ENCODE peak calls at places on chromosomes 7 and 10, in five cellular contexts. C is stimulated activated CD8-positive, alpha-beta memory T cell treated with anti-CD3 and anti-CD28 coated beads, Interleukin-12 subunit alpha, Interleukin-12 subunit beta, amount 100 ng/mL, for 4 hours; W is WERI-Rb-1; M is mesenchymal stem cell; G is amniotic stem cell. J is an unnamed sample.

GRCh38 chr7:37592366-37592765 is 91.2 kb upstream of the GPR141 start:
- DNase-seq in C (no peak), W (no peak), M (no peak), G (no peak), J (no peak)

GRCh38 chr7:149414745-149415390 is 46.0 kb downstream of the ZNF777 start:
- DNase-seq in C (no peak), W (no peak), M (peak; percentile 80), G (no peak), J (peak; percentile 79)

GRCh38 chr10:103919648-103920025 is 1.7 kb upstream of the STN1 start:
- DNase-seq in C (no peak), W (no peak), M (no peak), G (no peak), J (no peak)

GRCh38 chr10:123995082-123995460 is 98.3 kb downstream of the CHST15 start:
- DNase-seq in C (no peak), W (no peak), M (no peak), G (no peak), J (no peak)

GRCh38 chr10:15442056-15442455 is 71.0 kb upstream of the FAM171A1 start:
- DNase-seq in C (no peak), W (no peak), M (no peak), G (no peak), J (no peak)

GRCh38 chr10:100733319-100733718 is 12.1 kb upstream of the PAX2 start:
- DNase-seq in C (no peak), W (no peak), M (no peak), G (no peak), J (no peak)

GRCh38 chr10:87987206-87987605 is 123.8 kb downstream of the PTEN start:
- DNase-seq in C (no peak), W (no peak), M (no peak), G (no peak), J (no peak)

GRCh38 chr10:129491123-129491734 is 24.2 kb downstream of the MGMT start:
- DNase-seq in C (no peak), W (no peak), M (no peak), G (no peak), J (no peak)

GRCh38 chr7:94338921-94339371 is 55.7 kb upstream of the COL1A2 start:
- DNase-seq in C (no peak), W (peak; percentile 70), M (peak; percentile 81), G (no peak), J (no peak)

GRCh38 chr10:69181433-69181832 is 1.4 kb downstream of the SUPV3L1 start:
- DNase-seq in C (no peak), W (no peak), M (no peak), G (no peak), J (no peak)

GRCh38 chr7:336810-337566 is 47.0 kb downstream of the FOXL3 start:
- DNase-seq in C (no peak), W (no peak), M (no peak), G (no peak), J (no peak)

GRCh38 chr10:6384031-6384430 is 181.3 kb downstream of the PFKFB3 start:
- DNase-seq in C (no peak), W (no peak), M (no peak), G (no peak), J (no peak)

GRCh38 chr10:53697038-53697437 is 924.5 kb upstream of the MBL2 start:
- DNase-seq in C (no peak), W (no peak), M (peak; percentile 29), G (no peak), J (no peak)

GRCh38 chr10:79158402-79159097 is 89.8 kb downstream of the ZMIZ1 start:
- DNase-seq in C (no peak), W (no peak), M (no peak), G (no peak), J (no peak)

GRCh38 chr7:66522518-66522917 is 106.2 kb upstream of the KCTD7 start:
- DNase-seq in C (no peak), W (no peak), M (no peak), G (no peak), J (no peak)

GRCh38 chr7:80428161-80429054 is 83.5 kb downstream of the GNAT3 start:
- DNase-seq in C (no peak), W (peak; percentile 27), M (peak; percentile 72), G (no peak), J (peak; percentile 63)

GRCh38 chr7:143490719-143491306 is 13.1 kb downstream of the TAS2R41 start:
- DNase-seq in C (no peak), W (peak; percentile 57), M (peak; percentile 44), G (no peak), J (no peak)

GRCh38 chr10:88117227-88117626 is 253.8 kb downstream of the PTEN start:
- DNase-seq in C (peak; percentile 24), W (no peak), M (no peak), G (no peak), J (no peak)

GRCh38 chr10:28668363-28669226 is 8.7 kb upstream of the BAMBI start:
- DNase-seq in C (peak; percentile 20), W (peak; percentile 42), M (peak; percentile 56), G (peak; percentile 27), J (no peak)

GRCh38 chr7:157664866-157665633 is 328.2 kb downstream of the DNAJB6 start:
- DNase-seq in C (no peak), W (peak; percentile 3), M (no peak), G (no peak), J (no peak)

GRCh38 chr10:106185991-106186390 is 978.5 kb downstream of the SORCS1 start:
- DNase-seq in C (no peak), W (no peak), M (no peak), G (no peak), J (no peak)

GRCh38 chr7:88668591-88668990 is 90.9 kb upstream of the ZNF804B start:
- DNase-seq in C (no peak), W (no peak), M (no peak), G (no peak), J (no peak)

GRCh38 chr10:131726967-131727366 is 173.8 kb upstream of the PPP2R2D start:
- DNase-seq in C (no peak), W (no peak), M (no peak), G (no peak), J (no peak)

GRCh38 chr7:44849277-44850210 is 1.7 kb upstream of the H2AZ2 start:
- DNase-seq in C (no peak), W (no peak), M (no peak), G (no peak), J (no peak)

GRCh38 chr7:1611708-1612241 is 41.9 kb upstream of the PSMG3 start:
- DNase-seq in C (no peak), W (peak; percentile 99), M (peak; percentile 81), G (peak; percentile 42), J (peak; percentile 73)

GRCh38 chr7:133688483-133689239 is 435.8 kb downstream of the EXOC4 start:
- DNase-seq in C (no peak), W (no peak), M (peak; percentile 17), G (no peak), J (peak; percentile 12)

J was measured in fibroblast of the conjunctiva.